ENCODE peak calls at places on chromosomes 11 and 22, in four cellular contexts. X is IMR-90; P is adrenal gland; H is CD8-positive, alpha-beta T cell. V is an unnamed sample.

GRCh38 chr22:36922097-36922608 is 8.7 kb downstream of the CSF2RB start:
- DNase-seq in X (no peak), P (no peak), H (no peak), V (no peak)

GRCh38 chr11:113538801-113539200 is 63.6 kb upstream of the DRD2 start:
- DNase-seq in X (no peak), P (no peak), H (no peak), V (no peak)

GRCh38 chr11:124884340-124884739 is 13.3 kb downstream of the ROBO4 start:
- DNase-seq in X (no peak), P (no peak), H (no peak), V (no peak)

GRCh38 chr11:64803163-64803845 is at the start of gene MAP4K2:
- DNase-seq in X (peak), P (peak), H (peak), V (peak)

GRCh38 chr22:29944339-29944738 is 61.4 kb downstream of the MTMR3 start:
- DNase-seq in X (peak), P (no peak), H (no peak), V (no peak)

GRCh38 chr11:8277691-8278090 is 14.0 kb upstream of the LMO1 start:
- DNase-seq in X (no peak), P (no peak), H (no peak), V (no peak)

GRCh38 chr11:1051356-1052132 is 15.0 kb upstream of the MUC6 start:
- DNase-seq in X (no peak), P (no peak), H (no peak), V (no peak)

GRCh38 chr11:42709216-42709615 is 602.6 kb upstream of the API5 start:
- DNase-seq in X (no peak), P (no peak), H (no peak), V (no peak)

GRCh38 chr11:2767751-2768150 is 68.0 kb upstream of the KCNQ1OT1 start:
- DNase-seq in X (no peak), P (no peak), H (peak), V (no peak)

GRCh38 chr11:71357414-71357813 is 90.8 kb downstream of the DHCR7 start:
- DNase-seq in X (no peak), P (no peak), H (no peak), V (no peak)
- H3K4me3 ChIP-seq in X (no peak), P (no peak), H (no peak), V (no peak)

DNA sequence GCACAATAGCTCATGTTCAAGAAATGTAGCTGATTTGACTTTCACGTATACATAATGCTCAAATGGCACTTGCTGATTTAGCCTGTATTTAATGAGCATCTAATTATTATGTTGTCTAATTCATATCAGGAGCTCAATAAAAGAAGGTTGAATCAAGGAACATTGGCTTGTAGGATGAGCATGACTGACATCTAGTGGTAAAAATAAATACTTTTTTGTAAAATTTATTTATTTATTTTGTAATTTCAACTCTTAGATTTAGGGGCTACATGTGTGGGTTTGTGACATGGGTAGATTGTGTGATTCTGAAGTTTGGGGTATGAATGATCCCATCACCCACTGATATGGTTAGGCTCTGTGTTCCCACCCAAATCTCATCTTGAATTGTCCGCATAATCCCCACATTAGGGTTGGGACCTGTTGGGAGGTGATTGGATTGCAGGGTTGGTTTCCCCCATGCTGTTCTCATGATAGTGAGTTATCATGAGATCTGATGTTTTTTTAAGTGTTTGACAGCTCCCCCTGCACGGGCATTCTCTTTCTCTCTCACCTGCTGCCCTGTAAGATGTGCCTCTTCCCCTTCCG is 1.7 kb upstream of the OR52E5 start:
- DNase-seq in X (peak), P (no peak), H (no peak), V (peak)
- TF ChIP-seq CTCF in X (peak), P (peak), H (peak), V (peak)

GRCh38 chr22:23122992-23123803 is 18.6 kb downstream of the RSPH14 start:
- DNase-seq in X (no peak), P (no peak), H (no peak), V (no peak)
- H3K4me3 ChIP-seq in X (no peak), P (no peak), H (no peak), V (no peak)

DNA sequence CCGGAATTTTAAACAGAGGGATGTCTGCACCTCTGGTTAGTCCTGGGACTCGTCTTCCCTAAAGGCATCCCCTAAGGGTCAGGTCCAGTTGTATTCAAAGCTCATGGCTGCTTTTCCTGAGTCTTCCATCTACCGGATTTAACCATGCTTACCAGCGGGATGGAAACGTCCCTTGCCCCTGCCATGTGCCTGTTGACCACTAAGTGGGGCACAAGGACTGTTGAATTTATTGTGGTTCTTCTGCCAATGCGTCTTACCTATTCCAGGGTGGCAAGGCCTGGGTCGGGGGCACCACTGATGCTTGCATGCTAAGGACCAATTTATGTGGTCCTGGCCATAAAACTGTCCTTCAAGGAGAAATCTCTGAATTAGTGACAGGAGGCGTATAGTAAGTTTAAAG is 25.6 kb downstream of the ANKRD42 start:
- DNase-seq in X (no peak), P (peak), H (no peak), V (no peak)
- TF ChIP-seq CTCF in X (peak), P (peak), H (no peak), V (no peak)

DNA sequence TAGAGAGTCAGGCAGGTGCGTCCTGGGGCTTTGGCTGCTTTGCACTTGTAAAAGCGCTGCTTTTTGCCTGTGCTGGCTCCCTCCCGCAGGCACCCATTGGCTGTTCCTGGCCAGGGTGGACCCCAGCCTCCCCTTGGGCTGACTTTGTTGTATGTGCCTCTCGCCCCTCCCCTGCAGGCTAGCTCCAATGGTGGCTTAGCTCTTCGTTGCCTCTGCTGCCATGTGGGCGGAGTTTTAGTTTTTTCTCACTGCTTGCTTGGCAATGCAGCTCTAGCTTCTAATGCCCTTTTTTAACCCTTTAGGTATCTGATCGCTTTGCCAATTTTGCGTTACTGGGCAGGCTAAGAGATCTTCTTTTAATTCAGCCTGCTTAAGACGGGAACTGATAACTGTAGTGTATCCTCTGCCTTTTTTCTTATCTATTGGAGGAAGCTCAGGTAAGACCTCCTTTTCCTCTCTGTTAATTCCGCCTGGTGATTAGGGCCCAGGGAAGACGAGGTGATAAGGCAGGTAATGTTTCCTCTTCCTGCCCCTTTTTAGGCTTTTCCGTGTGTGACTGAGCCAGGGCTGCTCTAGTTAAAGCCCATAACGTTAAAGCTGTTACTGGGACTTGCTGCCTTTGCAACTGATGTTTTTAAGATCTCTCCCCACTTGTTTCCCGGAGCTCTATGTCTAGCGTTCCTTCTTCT is 11.8 kb upstream of the GLYATL1 start:
- DNase-seq in X (peak), P (no peak), H (no peak), V (no peak)
- H3K4me3 ChIP-seq in X (no peak), P (no peak), H (peak), V (no peak)

V was measured in foreskin fibroblast.